ENCODE peak calls at places on chromosomes 11 and 22, in nine cellular contexts. I is esophagus squamous epithelium; E is non-pigmented ciliary epithelial cell; J is OCI-M1; Q is astrocyte of the spinal cord; G is activated CD4-positive, alpha-beta memory T cell treated with anti-CD3 and anti-CD28 coated beads for 36 hours; H is MCF 10A; T is A549; P is activated T-helper 1 cell treated with anti-CD3 and anti-CD28 coated beads, Interleukin-2, amount 50 U/mL, for 16 hours. O is an unnamed sample.

GRCh38 chr11:70183483-70184176 is 19.5 kb upstream of the FADD start:
- DNase-seq in I (no peak), H (no peak), E (no peak), J (no peak), T (no peak), Q (no peak), P (no peak), G (no peak), O (no peak)

GRCh38 chr11:110089617-110090282 is 3.4 kb upstream of the ZC3H12C start:
- DNase-seq in E (no peak), J (no peak), G (no peak), P (no peak), H (no peak), Q (no peak), I (no peak), T (no peak), O (no peak)

GRCh38 chr11:33742249-33742851 is 6.1 kb upstream of the CD59 start:
- DNase-seq in P (no peak), G (no peak), J (peak; percentile 62), H (peak; percentile 37), Q (peak; percentile 53), T (no peak), I (no peak), E (no peak), O (no peak)

GRCh38 chr11:38723361-38723760 is 2125.3 kb upstream of the RAG2 start:
- DNase-seq in E (no peak), Q (no peak), J (peak; percentile 65), P (no peak), I (no peak), T (no peak), H (no peak), G (no peak), O (no peak)

GRCh38 chr22:35761037-35761436 is 43.4 kb downstream of the APOL5 start:
- DNase-seq in J (peak; percentile 45), E (no peak), P (no peak), Q (no peak), G (no peak), T (peak; percentile 15), H (peak; percentile 36), I (no peak), O (no peak)

GRCh38 chr11:10504490-10504889 is 36.5 kb downstream of the RNF141 start:
- DNase-seq in Q (no peak), J (no peak), H (no peak), E (no peak), G (no peak), T (no peak), P (no peak), I (no peak), O (no peak)

GRCh38 chr22:27632451-27633295 is 168.9 kb downstream of the MN1 start:
- DNase-seq in T (no peak), E (no peak), Q (no peak), H (no peak), P (no peak), J (no peak), G (no peak), I (no peak), O (no peak)

GRCh38 chr11:123304828-123305530 is 109.9 kb upstream of the CLMP start:
- DNase-seq in J (peak; percentile 11), E (no peak), T (no peak), I (no peak), H (no peak), Q (no peak), G (no peak), P (no peak), O (peak; percentile 71)

GRCh38 chr11:18243783-18244362 is 4.6 kb downstream of the SAA2 start:
- DNase-seq in J (peak; percentile 87), I (no peak), T (peak; percentile 67), E (peak; percentile 22), P (peak; percentile 20), G (peak; percentile 73), H (peak; percentile 86), Q (peak; percentile 73), O (peak; percentile 43)

GRCh38 chr11:126712017-126712625 is 288.4 kb downstream of the KIRREL3 start:
- DNase-seq in H (no peak), E (no peak), J (no peak), P (no peak), Q (no peak), G (no peak), I (no peak), T (no peak), O (no peak)

GRCh38 chr22:24054356-24054755 is 43.3 kb downstream of the CABIN1 start:
- DNase-seq in T (no peak), E (no peak), P (no peak), Q (peak; percentile 19), H (no peak), G (no peak), J (no peak), I (no peak), O (no peak)

GRCh38 chr22:35995772-35996171 is 32.9 kb downstream of the RBFOX2 start:
- DNase-seq in T (no peak), J (no peak), P (no peak), H (peak; percentile 59), I (no peak), G (no peak), E (peak; percentile 71), Q (peak; percentile 97), O (no peak)

GRCh38 chr22:48572951-48573350 is 1254.7 kb downstream of the BRD1 start:
- DNase-seq in I (no peak), E (no peak), P (no peak), Q (no peak), T (no peak), J (no peak), H (no peak), G (no peak), O (no peak)

GRCh38 chr11:65915821-65916251 is 3.0 kb downstream of the C11orf68 start:
- DNase-seq in I (no peak), P (no peak), H (peak; percentile 95), E (peak; percentile 89), J (no peak), T (peak; percentile 98), G (no peak), Q (peak; percentile 95), O (no peak)

GRCh38 chr22:44429941-44430587 is 68.0 kb downstream of the RTL6 start:
- DNase-seq in J (no peak), T (no peak), H (no peak), G (no peak), Q (no peak), I (no peak), E (no peak), P (no peak), O (no peak)

GRCh38 chr11:9498457-9499078 is 37.8 kb downstream of the ZNF143 start:
- DNase-seq in Q (no peak), T (no peak), I (no peak), J (no peak), G (no peak), E (no peak), P (no peak), H (no peak), O (no peak)

GRCh38 chr11:777288-778255 is at the start of gene GATD1:
- DNase-seq in Q (peak; percentile 82), H (peak; percentile 84), J (peak; percentile 93), I (peak; percentile 45), E (no peak), G (peak; percentile 95), P (peak; percentile 88), T (peak; percentile 96), O (peak; percentile 86)

GRCh38 chr22:29156507-29156906 is 49.2 kb upstream of the EMID1 start:
- DNase-seq in G (no peak), E (no peak), J (no peak), P (no peak), I (no peak), H (no peak), T (no peak), Q (no peak), O (no peak)

GRCh38 chr11:122523841-122524531 is 131.5 kb upstream of the UBASH3B start:
- DNase-seq in I (no peak), G (no peak), Q (peak; percentile 53), P (no peak), J (no peak), T (no peak), H (peak; percentile 28), E (no peak), O (peak; percentile 44)

GRCh38 chr22:38335077-38335476 is 17.8 kb upstream of the CSNK1E start:
- DNase-seq in I (no peak), G (no peak), Q (no peak), J (no peak), T (no peak), H (peak; percentile 53), P (no peak), E (no peak), O (no peak)

GRCh38 chr11:2215561-2216399 is 44.2 kb upstream of the TH start:
- DNase-seq in T (no peak), G (peak; percentile 6), P (no peak), J (no peak), E (no peak), I (no peak), H (no peak), Q (no peak), O (no peak)

GRCh38 chr11:63635762-63636465 is 21.7 kb upstream of the PLAAT3 start:
- DNase-seq in Q (peak; percentile 61), I (no peak), G (peak; percentile 73), P (peak; percentile 42), E (no peak), H (peak; percentile 66), T (peak; percentile 81), J (peak; percentile 75), O (peak; percentile 73)

GRCh38 chr11:13009921-13010736 is 1.0 kb downstream of the RASSF10 start:
- DNase-seq in E (no peak), P (no peak), T (peak; percentile 32), H (no peak), Q (no peak), J (no peak), I (no peak), G (no peak), O (peak; percentile 86)

GRCh38 chr11:102767800-102768199 is 12.6 kb downstream of the MMP10 start:
- DNase-seq in H (no peak), J (no peak), I (no peak), E (no peak), Q (no peak), T (no peak), P (no peak), G (no peak), O (no peak)

GRCh38 chr22:35480143-35480542 is 60.5 kb upstream of the RASD2 start:
- DNase-seq in H (no peak), J (no peak), E (no peak), T (no peak), Q (peak; percentile 63), G (no peak), I (no peak), P (no peak), O (no peak)

GRCh38 chr11:67082071-67082791 is 25.6 kb downstream of the RHOD start:
- DNase-seq in Q (no peak), H (no peak), G (no peak), J (peak; percentile 63), T (no peak), E (no peak), I (no peak), P (no peak), O (peak; percentile 29)

GRCh38 chr22:43014062-43014875 is 680 bp downstream of the PACSIN2 start:
- DNase-seq in J (peak; percentile 51), H (no peak), T (no peak), I (no peak), E (no peak), G (peak; percentile 42), P (no peak), Q (no peak), O (peak; percentile 61)

GRCh38 chr11:74371269-74372039 is 26.8 kb downstream of the PGM2L1 start:
- DNase-seq in I (no peak), T (peak; percentile 20), H (peak; percentile 54), J (no peak), G (no peak), E (peak; percentile 74), Q (peak; percentile 80), P (no peak), O (no peak)

GRCh38 chr11:30143098-30143705 is 87.6 kb upstream of the FSHB start:
- DNase-seq in G (no peak), J (peak; percentile 72), T (peak; percentile 4), E (no peak), H (peak; percentile 60), I (no peak), P (no peak), Q (peak; percentile 29), O (peak; percentile 69)

GRCh38 chr11:122676638-122677037 is 21.1 kb downstream of the UBASH3B start:
- DNase-seq in P (no peak), Q (no peak), G (peak; percentile 61), I (no peak), H (peak; percentile 57), E (no peak), J (no peak), T (peak; percentile 25), O (no peak)

GRCh38 chr11:133239530-133239929 is 292.8 kb downstream of the OPCML start:
- DNase-seq in T (no peak), G (no peak), H (no peak), I (no peak), J (no peak), E (no peak), Q (no peak), P (no peak), O (no peak)

O was measured in retina.